ENCODE peak calls at places on chromosomes 7 and 10, in five cellular contexts. Q is IMR-90, J is H1, H is cardiac muscle cell, S is heart left ventricle. U is an unnamed sample. For H3K27me3, the result is how much of the 10 kb centered on the place peaks cover.

GRCh38 chr7:135194494-135195095 is 16.7 kb downstream of the WDR91 start:
- DNase-seq in Q (peak), J (no peak), H (no peak), S (no peak), U (no peak)

GRCh38 chr7:124667312-124667711 is 98.3 kb downstream of the GPR37 start:
- DNase-seq in Q (peak), J (no peak), H (no peak), S (no peak), U (no peak)

GRCh38 chr10:73922007-73922863 is 11.3 kb downstream of the PLAU start:
- DNase-seq in Q (no peak), J (no peak), H (no peak), S (no peak), U (no peak)

GRCh38 chr10:12701696-12702095 is 299.8 kb downstream of the CCDC3 start:
- DNase-seq in Q (peak), J (no peak), H (no peak), S (no peak), U (no peak)

GRCh38 chr10:133257489-133258065 is 19.1 kb downstream of the ADAM8 start:
- DNase-seq in Q (no peak), J (no peak), H (peak), S (peak), U (peak)

GRCh38 chr7:53604201-53604600 is 568.8 kb downstream of the POM121L12 start:
- DNase-seq in Q (no peak), J (no peak), H (no peak), S (no peak), U (no peak)

GRCh38 chr10:49602380-49603023 is 7.6 kb upstream of the SLC18A3 start:
- DNase-seq in Q (no peak), J (no peak), H (no peak), S (no peak), U (no peak)

GRCh38 chr7:95430864-95431263 is 4.0 kb downstream of the PON2 start:
- DNase-seq in Q (peak), J (no peak), H (no peak), S (no peak), U (no peak)

GRCh38 chr7:16817536-16817935 is 12.7 kb upstream of the AGR2 start:
- DNase-seq in Q (peak), J (no peak), H (no peak), S (no peak), U (no peak)

GRCh38 chr7:55887786-55888185 is 530 bp downstream of the ZNF713 start:
- DNase-seq in Q (no peak), J (no peak), H (peak), S (no peak), U (no peak)

GRCh38 chr7:112929411-112929810 is 139.2 kb upstream of the TMEM168 start:
- DNase-seq in Q (peak), J (no peak), H (no peak), S (no peak), U (no peak)

GRCh38 chr7:82593780-82594179 is 150.2 kb upstream of the CACNA2D1 start:
- DNase-seq in Q (peak), J (no peak), H (no peak), S (no peak), U (no peak)

GRCh38 chr10:45425628-45426563 is 51.9 kb downstream of the ALOX5 start:
- DNase-seq in Q (no peak), J (no peak), H (no peak), S (no peak), U (no peak)

GRCh38 chr7:2165610-2166594 is 66.8 kb downstream of the MAD1L1 start:
- DNase-seq in Q (no peak), J (no peak), H (no peak), S (peak), U (peak)

GRCh38 chr7:84237533-84238173 is 43.1 kb upstream of the SEMA3A start:
- DNase-seq in Q (peak), J (no peak), H (no peak), S (no peak), U (no peak)

GRCh38 chr7:153886121-153886505 is 166.1 kb upstream of the DPP6 start:
- DNase-seq in Q (no peak), J (no peak), H (no peak), S (no peak), U (no peak)

GRCh38 chr10:30002438-30003266 is 56.7 kb downstream of the JCAD start:
- DNase-seq in Q (peak), J (peak), H (peak), S (peak), U (no peak)

GRCh38 chr10:86267286-86268195 is 99.1 kb downstream of the GRID1 start:
- DNase-seq in Q (no peak), J (no peak), H (no peak), S (no peak), U (no peak)

GRCh38 chr10:93481213-93481930 is 762 bp downstream of the MYOF start:
- DNase-seq in Q (no peak), J (no peak), H (no peak), S (no peak), U (no peak)

GRCh38 chr7:73718905-73719805 is at the start of gene STX1A:
- DNase-seq in Q (peak), J (no peak), H (peak), S (peak), U (peak)

GRCh38 chr10:21895932-21896331 is 107.6 kb downstream of the DNAJC1 start:
- DNase-seq in Q (no peak), J (no peak), H (no peak), S (no peak), U (no peak)

GRCh38 chr10:117455346-117455745 is 80.1 kb upstream of the PDZD8 start:
- DNase-seq in Q (no peak), J (no peak), H (no peak), S (no peak), U (no peak)

GRCh38 chr7:66732439-66732838 is 8.1 kb upstream of the RABGEF1 start:
- DNase-seq in Q (no peak), J (no peak), H (no peak), S (no peak), U (no peak)

GRCh38 chr10:25756784-25757183 is 177.2 kb upstream of the MYO3A start:
- DNase-seq in Q (no peak), J (no peak), H (no peak), S (no peak), U (no peak)

GRCh38 chr7:148681821-148682220 is 16.9 kb upstream of the CUL1 start:
- DNase-seq in Q (no peak), J (no peak), H (no peak), S (no peak), U (no peak)

GRCh38 chr10:70528726-70529362 is 50.3 kb downstream of the PALD1 start:
- DNase-seq in Q (peak), J (no peak), H (peak), S (no peak), U (no peak)

GRCh38 chr7:74479066-74479781 is 25.5 kb downstream of the GTF2IRD1 start:
- DNase-seq in Q (peak), J (no peak), H (no peak), S (no peak), U (no peak)

GRCh38 chr10:61898435-61898778 is 3.1 kb upstream of the ARID5B start:
- DNase-seq in Q (no peak), J (no peak), H (no peak), S (no peak), U (no peak)

GRCh38 chr7:96400518-96400917 is 78.6 kb upstream of the SLC25A13 start:
- DNase-seq in Q (peak), J (no peak), H (no peak), S (no peak), U (no peak)

GRCh38 chr10:124704428-124704805 is 39.8 kb downstream of the FAM53B start:
- DNase-seq in Q (no peak), J (no peak), H (no peak), S (no peak), U (no peak)

GRCh38 chr7:50306491-50307367 is 2.2 kb downstream of the IKZF1 start:
- DNase-seq in Q (no peak), J (no peak), H (no peak), S (no peak), U (no peak)

GRCh38 chr10:29826221-29826620 is 191.4 kb upstream of the SVIL start:
- DNase-seq in Q (no peak), J (no peak), H (no peak), S (no peak), U (no peak)

GRCh38 chr10:127345231-127345965 is 149.0 kb upstream of the INSYN2A start:
- DNase-seq in Q (no peak), J (no peak), H (no peak), S (no peak), U (no peak)

GRCh38 chr10:15168296-15168780 is at the start of gene NMT2:
- DNase-seq in Q (no peak), J (peak), H (peak), S (no peak), U (peak)

GRCh38 chr10:61965694-61966284 is 64.3 kb downstream of the ARID5B start:
- DNase-seq in Q (no peak), J (no peak), H (no peak), S (no peak), U (no peak)

GRCh38 chr10:114550756-114551290 is 107.3 kb downstream of the ABLIM1 start:
- DNase-seq in Q (peak), J (no peak), H (peak), S (no peak), U (no peak)

GRCh38 chr10:125060851-125061556 is 99.4 kb downstream of the CTBP2 start:
- DNase-seq in Q (peak), J (peak), H (peak), S (peak), U (peak)

GRCh38 chr10:2296179-2296578 is 558.9 kb upstream of the ADARB2 start:
- DNase-seq in Q (no peak), J (no peak), H (no peak), S (no peak), U (no peak)

GRCh38 chr7:37921340-37921805 is 933 bp downstream of the EPDR1 start:
- DNase-seq in Q (no peak), J (no peak), H (peak), S (peak), U (no peak)

GRCh38 chr10:102868976-102869289 is 337 bp upstream of the AS3MT start:
- DNase-seq in Q (no peak), J (no peak), H (peak), S (no peak), U (no peak)
- H3K4me3 ChIP-seq in Q (peak), J (peak), H (peak), S (peak), U (peak)

DNA sequence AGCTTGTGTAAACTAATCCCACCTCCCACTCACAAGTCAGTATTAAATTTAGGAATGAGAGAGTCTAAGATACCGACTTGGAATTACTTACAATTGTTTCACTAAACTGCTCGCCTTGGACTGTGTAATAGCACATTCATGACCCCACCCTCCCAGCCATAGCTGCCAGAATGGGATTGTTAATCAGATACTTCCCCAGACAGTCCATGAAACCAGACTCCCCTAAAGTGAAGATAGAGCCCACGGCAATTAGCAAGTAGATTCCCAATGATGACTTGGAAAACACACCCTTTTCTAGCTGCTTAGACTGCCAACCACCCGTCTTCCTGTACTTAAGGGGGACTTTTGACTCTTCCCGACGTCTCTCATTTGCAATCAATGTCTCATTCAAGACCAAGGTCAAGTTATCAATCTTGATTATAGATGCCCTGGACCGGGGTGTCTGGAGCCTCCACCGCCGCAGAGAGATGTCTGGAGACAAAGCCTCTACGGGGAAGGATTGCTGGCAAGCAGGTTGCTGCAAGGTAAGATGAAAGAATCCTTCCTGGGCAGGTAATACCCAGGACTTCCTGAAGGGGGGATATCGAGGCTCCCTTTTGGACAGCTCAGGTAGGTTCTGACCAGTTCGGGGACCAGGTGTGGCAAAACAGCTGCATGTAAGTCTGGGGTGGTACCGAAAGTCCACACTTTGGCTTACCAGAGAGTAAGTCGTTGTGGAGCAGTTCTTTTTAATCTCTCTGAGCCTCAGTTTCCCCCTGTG is 12.6 kb upstream of the CUX1 start:
- DNase-seq in Q (no peak), J (peak), H (no peak), S (no peak), U (no peak)
- TF ChIP-seq CTCF in Q (no peak), J (peak), H (peak), S (no peak), U (peak)

DNA sequence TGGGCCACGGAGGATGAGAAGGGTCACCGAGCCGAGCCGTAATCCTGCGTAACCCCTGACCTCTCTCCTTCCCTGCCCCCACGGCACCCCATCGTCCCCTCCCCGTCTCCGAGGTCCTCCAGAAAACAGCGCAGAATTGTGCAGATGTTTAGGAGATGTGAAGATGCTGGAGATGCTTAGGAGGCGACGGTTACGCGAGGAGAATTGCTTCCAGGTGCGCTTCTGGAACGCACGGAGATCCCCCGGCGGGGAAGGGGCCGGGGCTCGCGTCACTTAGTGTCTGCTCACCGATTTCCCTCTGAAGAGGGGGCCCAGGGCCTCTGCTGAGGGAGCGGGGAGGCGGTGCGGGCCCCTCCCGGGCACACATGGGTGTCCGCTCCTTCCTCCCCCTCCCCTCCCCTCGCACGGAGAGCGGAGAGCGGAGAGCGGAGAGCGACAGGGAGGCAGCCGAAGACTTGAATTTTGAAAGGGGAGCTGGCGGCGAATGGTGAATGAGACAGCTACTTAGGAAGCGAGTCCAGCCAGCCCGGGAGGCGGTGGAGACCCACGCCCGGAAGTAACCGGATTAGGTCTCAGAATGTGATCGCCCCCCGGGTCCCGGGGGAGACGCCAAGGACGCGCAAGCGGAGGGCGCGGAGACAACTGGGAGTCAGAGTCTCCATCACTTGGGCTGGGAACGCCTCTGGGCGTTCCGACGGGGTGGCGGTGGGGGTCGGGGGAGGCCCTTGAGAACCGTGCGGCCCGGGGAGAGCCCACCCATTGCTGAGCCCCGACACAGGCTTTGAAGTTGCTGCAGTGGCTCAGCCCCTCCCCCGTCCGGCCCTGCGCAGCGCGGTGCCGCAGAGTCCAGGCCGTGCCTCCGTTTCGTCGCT is 8.7 kb upstream of the EN2 start:
- DNase-seq in Q (no peak), J (no peak), H (no peak), S (no peak), U (no peak)
- H3K27me3 ChIP-seq in Q (half or more), J (half or more), H (half or more), S (half or more), U (under half)

GRCh38 chr7:81383848-81384247 is 386.0 kb downstream of the HGF start:
- DNase-seq in Q (no peak), J (no peak), H (no peak), S (no peak), U (no peak)

DNA sequence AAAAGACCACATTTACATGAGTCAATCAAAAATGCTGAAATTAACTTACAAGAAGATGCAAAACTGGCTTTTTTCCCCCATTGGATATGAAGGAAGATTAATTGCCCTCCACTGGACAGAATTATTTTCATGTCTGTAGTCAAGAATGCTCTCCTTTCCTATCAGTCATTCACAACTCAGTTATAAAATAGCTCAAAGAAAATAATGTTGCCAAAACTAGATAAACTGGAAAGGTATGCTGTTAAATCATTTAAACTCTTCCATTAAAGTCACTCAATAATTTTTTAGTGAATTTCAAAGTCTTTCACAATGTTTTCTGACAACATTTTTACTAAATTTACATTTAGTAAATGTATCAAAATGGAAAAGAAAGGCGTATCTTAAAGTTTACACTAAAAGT is 384.5 kb downstream of the HGF start:
- DNase-seq in Q (no peak), J (no peak), H (no peak), S (no peak), U (no peak)
- H3K4me3 ChIP-seq in Q (no peak), J (no peak), H (no peak), S (no peak), U (no peak)

GRCh38 chr10:119892188-119893065 is at the start of gene SEC23IP:
- DNase-seq in Q (peak), J (peak), H (peak), S (peak), U (peak)

GRCh38 chr10:119897366-119897765 is 4.8 kb downstream of the SEC23IP start:
- DNase-seq in Q (no peak), J (no peak), H (no peak), S (no peak), U (no peak)

GRCh38 chr10:119896937-119897336 is 4.4 kb downstream of the SEC23IP start:
- DNase-seq in Q (no peak), J (no peak), H (peak), S (peak), U (no peak)

GRCh38 chr10:119896061-119896655 is 3.6 kb downstream of the SEC23IP start:
- DNase-seq in Q (peak), J (no peak), H (peak), S (no peak), U (no peak)

GRCh38 chr10:119893845-119894427 is 1.4 kb downstream of the SEC23IP start:
- DNase-seq in Q (no peak), J (no peak), H (no peak), S (no peak), U (no peak)
- TF ChIP-seq CTCF in Q (no peak), J (no peak), H (no peak), S (no peak), U (no peak)

DNA sequence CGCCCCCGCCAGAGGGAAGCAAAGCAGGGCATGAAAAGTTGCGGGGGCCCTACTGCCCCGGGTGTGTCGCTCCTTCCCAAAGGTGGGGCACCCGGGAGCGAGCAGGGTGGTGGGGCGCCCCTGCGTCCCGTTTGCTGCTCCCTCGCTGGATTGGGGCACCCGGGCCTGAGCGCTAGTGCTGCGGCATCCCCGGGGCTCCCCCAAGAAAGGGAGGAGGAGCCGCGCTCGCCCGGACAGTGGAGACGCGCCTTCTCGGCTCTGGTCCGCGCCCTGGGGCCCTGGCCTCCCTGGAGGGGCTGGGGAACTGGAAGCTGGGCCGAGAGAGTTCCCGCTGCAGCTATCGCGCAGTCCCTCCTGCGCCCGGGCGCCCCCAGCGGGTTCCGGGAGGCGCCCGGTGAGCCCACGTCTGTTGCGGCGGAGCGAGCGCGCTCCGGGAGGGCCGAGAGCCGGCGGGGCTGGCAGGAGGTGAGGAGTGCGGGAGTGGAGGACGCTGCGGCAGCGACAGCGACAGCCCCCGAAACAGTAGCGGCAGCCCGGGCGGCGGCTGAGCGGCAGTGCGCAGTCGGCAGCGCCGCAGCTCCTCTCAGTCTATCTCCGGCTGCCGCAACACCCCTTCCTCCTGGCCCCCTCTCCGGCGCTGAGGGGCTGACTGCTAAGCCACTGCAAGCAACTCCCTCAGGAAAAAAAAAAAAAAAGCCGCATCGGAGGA is 505 bp upstream of the BMPER start:
- DNase-seq in Q (peak), J (no peak), H (peak), S (no peak), U (peak)
- H3K27me3 ChIP-seq in Q (under half), J (under half), H (under half), S (under half), U (under half)

U was measured in GM06990.